ENCODE peak calls at places on chromosome 14, in five cellular contexts. One of them, this sample, is unnamed.

GRCh38 chr14:103131580-103131979 is 8.3 kb downstream of the TNFAIP2 start:
- DNase-seq in foreskin fibroblast: no peak
- DNase-seq in CD4-positive, alpha-beta T cell: no peak
- DNase-seq in brain microvascular endothelial cell: no peak
- DNase-seq in lower leg skin: no peak
- DNase-seq in this sample: no peak

GRCh38 chr14:105139831-105140239 is 28.7 kb downstream of the JAG2 start:
- DNase-seq in foreskin fibroblast: no peak
- DNase-seq in CD4-positive, alpha-beta T cell: no peak
- DNase-seq in brain microvascular endothelial cell: no peak
- DNase-seq in lower leg skin: no peak
- DNase-seq in this sample: no peak

GRCh38 chr14:70265422-70265821 is 76.7 kb upstream of the SLC8A3 start:
- DNase-seq in foreskin fibroblast: no peak
- DNase-seq in CD4-positive, alpha-beta T cell: no peak
- DNase-seq in brain microvascular endothelial cell: no peak
- DNase-seq in lower leg skin: no peak
- DNase-seq in this sample: no peak

GRCh38 chr14:106218189-106218588 is 691.8 kb downstream of the TMEM121 start:
- DNase-seq in foreskin fibroblast: no peak
- DNase-seq in CD4-positive, alpha-beta T cell: no peak
- DNase-seq in brain microvascular endothelial cell: no peak
- DNase-seq in lower leg skin: no peak
- DNase-seq in this sample: no peak

GRCh38 chr14:68580676-68581075 is 212.2 kb downstream of the ZFP36L1 start:
- DNase-seq in foreskin fibroblast: no peak
- DNase-seq in CD4-positive, alpha-beta T cell: no peak
- DNase-seq in brain microvascular endothelial cell: no peak
- DNase-seq in lower leg skin: no peak
- DNase-seq in this sample: no peak

GRCh38 chr14:92677087-92677668 is 71.2 kb downstream of the LGMN start:
- DNase-seq in foreskin fibroblast: no peak
- DNase-seq in CD4-positive, alpha-beta T cell: no peak
- DNase-seq in brain microvascular endothelial cell: no peak
- DNase-seq in lower leg skin: no peak
- DNase-seq in this sample: no peak

GRCh38 chr14:55454264-55455151 is 14.1 kb upstream of the TBPL2 start:
- DNase-seq in foreskin fibroblast: peak; percentile 53
- DNase-seq in CD4-positive, alpha-beta T cell: no peak
- DNase-seq in brain microvascular endothelial cell: peak; percentile 38
- DNase-seq in lower leg skin: no peak
- DNase-seq in this sample: no peak

GRCh38 chr14:86782092-86782580 is 1210.8 kb downstream of the GALC start:
- DNase-seq in foreskin fibroblast: no peak
- DNase-seq in CD4-positive, alpha-beta T cell: no peak
- DNase-seq in brain microvascular endothelial cell: no peak
- DNase-seq in lower leg skin: no peak
- DNase-seq in this sample: no peak

GRCh38 chr14:75286313-75286712 is 7.7 kb downstream of the FOS start:
- DNase-seq in foreskin fibroblast: no peak
- DNase-seq in CD4-positive, alpha-beta T cell: no peak
- DNase-seq in brain microvascular endothelial cell: no peak
- DNase-seq in lower leg skin: peak; percentile 77
- DNase-seq in this sample: peak; percentile 10

GRCh38 chr14:92495041-92495440 is 18.5 kb upstream of the RIN3 start:
- DNase-seq in foreskin fibroblast: no peak
- DNase-seq in CD4-positive, alpha-beta T cell: no peak
- DNase-seq in brain microvascular endothelial cell: peak; percentile 40
- DNase-seq in lower leg skin: peak; percentile 76
- DNase-seq in this sample: no peak

GRCh38 chr14:86013663-86014062 is 483.7 kb downstream of the FLRT2 start:
- DNase-seq in foreskin fibroblast: peak; percentile 40
- DNase-seq in CD4-positive, alpha-beta T cell: no peak
- DNase-seq in brain microvascular endothelial cell: peak; percentile 49
- DNase-seq in lower leg skin: no peak
- DNase-seq in this sample: no peak

GRCh38 chr14:100192250-100192671 is 32.8 kb upstream of the DEGS2 start:
- DNase-seq in foreskin fibroblast: no peak
- DNase-seq in CD4-positive, alpha-beta T cell: no peak
- DNase-seq in brain microvascular endothelial cell: no peak
- DNase-seq in lower leg skin: peak; percentile 89
- DNase-seq in this sample: no peak

GRCh38 chr14:74084277-74085046 is at the start of the genes ALDH6A1 and LIN52:
- DNase-seq in foreskin fibroblast: peak; percentile 100
- DNase-seq in CD4-positive, alpha-beta T cell: peak; percentile 100
- DNase-seq in brain microvascular endothelial cell: peak; percentile 100
- DNase-seq in lower leg skin: peak; percentile 100
- DNase-seq in this sample: peak; percentile 99
- TF ChIP-seq CTCF in foreskin fibroblast: no peak
- TF ChIP-seq CTCF in CD4-positive, alpha-beta T cell: no peak
- TF ChIP-seq CTCF in brain microvascular endothelial cell: no peak
- TF ChIP-seq CTCF in lower leg skin: no peak
- TF ChIP-seq CTCF in this sample: no peak

DNA sequence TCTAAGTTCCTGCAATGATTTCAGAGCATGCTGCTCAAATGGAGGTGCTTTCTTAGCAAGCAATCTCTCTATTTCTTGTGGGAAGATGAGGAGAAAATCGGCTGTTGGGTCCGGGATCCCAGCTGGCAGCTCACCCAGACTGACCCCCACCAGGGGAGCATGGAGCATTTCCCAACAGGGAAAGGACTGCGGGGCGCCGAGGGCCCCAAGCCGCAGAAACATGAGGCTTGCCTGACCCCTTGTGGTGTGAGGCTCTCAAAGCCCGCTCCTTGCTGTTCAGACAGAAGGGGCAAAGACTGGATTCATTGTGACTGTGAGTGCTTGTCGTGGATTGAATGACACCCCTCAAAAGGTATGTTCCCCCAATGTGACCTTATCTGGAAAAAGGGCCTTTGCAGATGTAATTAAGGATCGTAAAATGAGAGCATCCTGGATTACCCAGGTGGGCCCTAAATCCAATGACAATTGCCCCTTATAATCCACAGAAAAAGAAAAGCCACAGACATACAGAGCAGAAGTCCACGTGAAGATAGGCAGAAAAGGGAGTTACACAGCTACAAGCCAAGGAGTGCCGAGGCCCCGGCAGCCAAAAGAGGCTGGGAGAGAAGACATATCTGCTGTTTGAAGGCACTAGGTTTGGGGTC is 116.3 kb upstream of the VASH1 start:
- DNase-seq in foreskin fibroblast: peak; percentile 9
- DNase-seq in CD4-positive, alpha-beta T cell: no peak
- DNase-seq in brain microvascular endothelial cell: peak; percentile 18
- DNase-seq in lower leg skin: peak; percentile 76
- DNase-seq in this sample: peak; percentile 63
- TF ChIP-seq CTCF in foreskin fibroblast: peak; percentile 54
- TF ChIP-seq CTCF in CD4-positive, alpha-beta T cell: no peak
- TF ChIP-seq CTCF in brain microvascular endothelial cell: peak; percentile 71
- TF ChIP-seq CTCF in lower leg skin: no peak
- TF ChIP-seq CTCF in this sample: peak; percentile 84

DNA sequence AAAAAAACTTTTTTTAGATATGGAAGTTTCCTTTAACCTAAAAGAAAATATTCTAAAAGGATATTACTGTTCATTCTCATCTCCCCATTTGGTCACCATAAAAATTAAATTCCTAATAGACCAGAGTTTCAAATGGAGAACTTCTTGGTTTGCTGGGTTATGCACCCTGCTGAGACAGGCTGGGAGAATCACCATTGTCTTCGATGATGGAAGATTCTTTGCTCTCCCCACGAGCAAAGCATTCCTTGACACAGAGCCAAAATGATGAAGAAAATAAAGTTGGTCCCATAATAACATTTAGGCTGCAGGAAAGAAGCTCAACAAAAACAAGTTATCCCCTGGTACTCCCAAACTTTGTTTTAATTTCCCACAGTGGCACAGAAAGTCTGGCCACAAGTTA is 5.0 kb downstream of the DIO2 start:
- DNase-seq in foreskin fibroblast: no peak
- DNase-seq in CD4-positive, alpha-beta T cell: no peak
- DNase-seq in brain microvascular endothelial cell: peak; percentile 8
- DNase-seq in lower leg skin: no peak
- DNase-seq in this sample: no peak
- TF ChIP-seq CTCF in foreskin fibroblast: no peak
- TF ChIP-seq CTCF in CD4-positive, alpha-beta T cell: no peak
- TF ChIP-seq CTCF in brain microvascular endothelial cell: no peak
- TF ChIP-seq CTCF in lower leg skin: no peak
- TF ChIP-seq CTCF in this sample: no peak

GRCh38 chr14:58849609-58850008 is 211.8 kb downstream of the DACT1 start:
- DNase-seq in foreskin fibroblast: no peak
- DNase-seq in CD4-positive, alpha-beta T cell: no peak
- DNase-seq in brain microvascular endothelial cell: no peak
- DNase-seq in lower leg skin: no peak
- DNase-seq in this sample: no peak

GRCh38 chr14:58848365-58848764 is 210.6 kb downstream of the DACT1 start:
- DNase-seq in foreskin fibroblast: no peak
- DNase-seq in CD4-positive, alpha-beta T cell: no peak
- DNase-seq in brain microvascular endothelial cell: no peak
- DNase-seq in lower leg skin: no peak
- DNase-seq in this sample: no peak

GRCh38 chr14:58844544-58844943 is 206.8 kb downstream of the DACT1 start:
- DNase-seq in foreskin fibroblast: no peak
- DNase-seq in CD4-positive, alpha-beta T cell: no peak
- DNase-seq in brain microvascular endothelial cell: no peak
- DNase-seq in lower leg skin: no peak
- DNase-seq in this sample: no peak

GRCh38 chr14:58846682-58847465 is 209.1 kb downstream of the DACT1 start:
- DNase-seq in foreskin fibroblast: no peak
- DNase-seq in CD4-positive, alpha-beta T cell: no peak
- DNase-seq in brain microvascular endothelial cell: no peak
- DNase-seq in lower leg skin: no peak
- DNase-seq in this sample: no peak
- TF ChIP-seq CTCF in foreskin fibroblast: no peak
- TF ChIP-seq CTCF in CD4-positive, alpha-beta T cell: no peak
- TF ChIP-seq CTCF in brain microvascular endothelial cell: no peak
- TF ChIP-seq CTCF in lower leg skin: no peak
- TF ChIP-seq CTCF in this sample: no peak

GRCh38 chr14:91269076-91269991 is 24.8 kb upstream of the GPR68 start:
- DNase-seq in foreskin fibroblast: no peak
- DNase-seq in CD4-positive, alpha-beta T cell: no peak
- DNase-seq in brain microvascular endothelial cell: no peak
- DNase-seq in lower leg skin: no peak
- DNase-seq in this sample: no peak

GRCh38 chr14:91272341-91273272 is 28.1 kb upstream of the GPR68 start:
- DNase-seq in foreskin fibroblast: no peak
- DNase-seq in CD4-positive, alpha-beta T cell: no peak
- DNase-seq in brain microvascular endothelial cell: no peak
- DNase-seq in lower leg skin: no peak
- DNase-seq in this sample: no peak

GRCh38 chr14:91271639-91272038 is 27.1 kb upstream of the GPR68 start:
- DNase-seq in foreskin fibroblast: no peak
- DNase-seq in CD4-positive, alpha-beta T cell: no peak
- DNase-seq in brain microvascular endothelial cell: no peak
- DNase-seq in lower leg skin: no peak
- DNase-seq in this sample: no peak

GRCh38 chr14:91270188-91270587 is 25.7 kb upstream of the GPR68 start:
- DNase-seq in foreskin fibroblast: no peak
- DNase-seq in CD4-positive, alpha-beta T cell: no peak
- DNase-seq in brain microvascular endothelial cell: no peak
- DNase-seq in lower leg skin: no peak
- DNase-seq in this sample: no peak

DNA sequence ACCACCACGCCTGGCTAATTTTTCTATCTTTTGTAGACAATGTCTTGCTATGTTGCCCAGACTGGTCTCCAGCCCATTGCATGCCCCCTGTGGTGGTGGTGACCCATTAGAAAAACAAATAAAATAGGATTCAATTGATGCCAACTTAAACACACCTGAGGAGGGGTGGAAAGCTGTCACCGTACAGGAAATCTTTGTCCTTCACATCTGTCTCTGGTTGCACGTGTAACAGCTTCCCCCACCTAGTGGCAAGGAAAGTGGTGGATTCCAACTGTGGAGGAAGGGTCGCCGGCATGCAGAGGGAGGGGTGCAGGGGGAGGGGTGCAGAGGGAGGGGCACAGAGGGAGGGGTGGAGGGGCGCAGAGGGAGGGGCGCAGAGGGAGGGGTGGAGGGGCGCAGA is 26.1 kb upstream of the GPR68 start:
- DNase-seq in foreskin fibroblast: no peak
- DNase-seq in CD4-positive, alpha-beta T cell: no peak
- DNase-seq in brain microvascular endothelial cell: no peak
- DNase-seq in lower leg skin: no peak
- DNase-seq in this sample: no peak
- TF ChIP-seq CTCF in foreskin fibroblast: no peak
- TF ChIP-seq CTCF in CD4-positive, alpha-beta T cell: no peak
- TF ChIP-seq CTCF in brain microvascular endothelial cell: no peak
- TF ChIP-seq CTCF in lower leg skin: no peak
- TF ChIP-seq CTCF in this sample: no peak

GRCh38 chr14:23052182-23052623 is 5.1 kb downstream of the CDH24 start:
- DNase-seq in foreskin fibroblast: no peak
- DNase-seq in CD4-positive, alpha-beta T cell: no peak
- DNase-seq in brain microvascular endothelial cell: no peak
- DNase-seq in lower leg skin: no peak
- DNase-seq in this sample: no peak
- TF ChIP-seq CTCF in foreskin fibroblast: peak; percentile 14
- TF ChIP-seq CTCF in CD4-positive, alpha-beta T cell: no peak
- TF ChIP-seq CTCF in brain microvascular endothelial cell: peak; percentile 58
- TF ChIP-seq CTCF in lower leg skin: no peak
- TF ChIP-seq CTCF in this sample: no peak

GRCh38 chr14:50310445-50310844 is 1.6 kb downstream of the L2HGDH start:
- DNase-seq in foreskin fibroblast: no peak
- DNase-seq in CD4-positive, alpha-beta T cell: no peak
- DNase-seq in brain microvascular endothelial cell: no peak
- DNase-seq in lower leg skin: no peak
- DNase-seq in this sample: no peak

GRCh38 chr14:50308363-50308762 is 3.7 kb downstream of the L2HGDH start:
- DNase-seq in foreskin fibroblast: no peak
- DNase-seq in CD4-positive, alpha-beta T cell: no peak
- DNase-seq in brain microvascular endothelial cell: no peak
- DNase-seq in lower leg skin: no peak
- DNase-seq in this sample: no peak

GRCh38 chr14:50312734-50313054 is 570 bp downstream of the DMAC2L start:
- DNase-seq in foreskin fibroblast: no peak
- DNase-seq in CD4-positive, alpha-beta T cell: no peak
- DNase-seq in brain microvascular endothelial cell: no peak
- DNase-seq in lower leg skin: no peak
- DNase-seq in this sample: no peak

GRCh38 chr14:50311974-50312733 is at the start of the genes DMAC2L and L2HGDH:
- DNase-seq in foreskin fibroblast: peak; percentile 92
- DNase-seq in CD4-positive, alpha-beta T cell: peak; percentile 77
- DNase-seq in brain microvascular endothelial cell: peak; percentile 83
- DNase-seq in lower leg skin: peak; percentile 98
- DNase-seq in this sample: peak; percentile 92

GRCh38 chr14:50311337-50311973 is 574 bp downstream of the L2HGDH start:
- DNase-seq in foreskin fibroblast: no peak
- DNase-seq in CD4-positive, alpha-beta T cell: no peak
- DNase-seq in brain microvascular endothelial cell: no peak
- DNase-seq in lower leg skin: no peak
- DNase-seq in this sample: no peak
- TF ChIP-seq CTCF in foreskin fibroblast: peak; percentile 16
- TF ChIP-seq CTCF in CD4-positive, alpha-beta T cell: peak; percentile 32
- TF ChIP-seq CTCF in brain microvascular endothelial cell: peak; percentile 54
- TF ChIP-seq CTCF in lower leg skin: no peak
- TF ChIP-seq CTCF in this sample: peak; percentile 68

GRCh38 chr14:64208261-64208660 is 85.9 kb downstream of the ESR2 start:
- DNase-seq in foreskin fibroblast: no peak
- DNase-seq in CD4-positive, alpha-beta T cell: no peak
- DNase-seq in brain microvascular endothelial cell: no peak
- DNase-seq in lower leg skin: no peak
- DNase-seq in this sample: no peak
- TF ChIP-seq CTCF in foreskin fibroblast: no peak
- TF ChIP-seq CTCF in CD4-positive, alpha-beta T cell: no peak
- TF ChIP-seq CTCF in brain microvascular endothelial cell: no peak
- TF ChIP-seq CTCF in lower leg skin: no peak
- TF ChIP-seq CTCF in this sample: no peak

This sample was measured in neural crest cell.